ENCODE peak calls at places on chromosome 14, in six cellular contexts. H is SK-MEL-5, K is hippocampal formation, E is sigmoid colon, P is HT-29, A is M059J. L is an unnamed sample.

GRCh38 chr14:36716614-36717184 is 55.0 kb downstream of the PAX9 start:
- DNase-seq in P (no peak), A (no peak), E (no peak), H (peak), K (no peak), L (no peak)

GRCh38 chr14:68791078-68791983 is 1.5 kb downstream of the ZFP36L1 start:
- DNase-seq in K (no peak), H (no peak), P (peak), A (peak), E (no peak), L (peak)

GRCh38 chr14:79278798-79279644 is 932.3 kb downstream of the DIO2 start:
- DNase-seq in E (peak), A (peak), K (peak), P (no peak), H (peak), L (peak)

GRCh38 chr14:68846466-68846865 is 53.6 kb upstream of the ZFP36L1 start:
- DNase-seq in H (no peak), P (no peak), K (no peak), A (no peak), E (no peak), L (no peak)

GRCh38 chr14:75647650-75648049 is 13.0 kb downstream of the ERG28 start:
- DNase-seq in A (no peak), H (no peak), P (no peak), K (no peak), E (no peak), L (no peak)

GRCh38 chr14:86714153-86714552 is 1184.2 kb downstream of the FLRT2 start:
- DNase-seq in E (no peak), A (no peak), K (no peak), P (no peak), H (no peak), L (no peak)

GRCh38 chr14:61459229-61459628 is 137.8 kb downstream of the PRKCH start:
- DNase-seq in E (no peak), P (no peak), K (no peak), H (no peak), A (no peak), L (no peak)

GRCh38 chr14:22973217-22974032 is 8.9 kb downstream of the AJUBA start:
- DNase-seq in P (peak), H (peak), E (no peak), K (no peak), A (peak), L (peak)

GRCh38 chr14:61753631-61754030 is 8.6 kb upstream of the SNAPC1 start:
- DNase-seq in K (no peak), A (peak), P (peak), H (no peak), E (no peak), L (no peak)

GRCh38 chr14:29370024-29370423 is 557.6 kb downstream of the PRKD1 start:
- DNase-seq in A (no peak), H (no peak), K (no peak), P (no peak), E (no peak), L (no peak)

GRCh38 chr14:85532981-85533820 is 3.3 kb downstream of the FLRT2 start:
- DNase-seq in H (peak), P (no peak), E (peak), A (no peak), K (peak), L (peak)

GRCh38 chr14:105083926-105084685 is 18.9 kb upstream of the GPR132 start:
- DNase-seq in H (no peak), A (no peak), K (no peak), P (no peak), E (peak), L (no peak)